ENCODE peak calls at places on chromosomes 3 and 15, in ten cellular contexts. V is foreskin melanocyte; N is NCI-H226; F is naive thymus-derived CD8-positive, alpha-beta T cell; L is stimulated activated CD8-positive, alpha-beta memory T cell treated with anti-CD3 and anti-CD28 coated beads, Interleukin-4, amount 100 ng/mL, for 4 hours; T is activated CD4-positive, alpha-beta T cell treated with anti-CD3 and anti-CD28 coated beads, Interleukin-2, amount 50 U/mL, for 24 hours; W is central memory CD4-positive, alpha-beta T cell; G is sciatic nerve; J is HTR-8/SVneo; I is cardiac fibroblast. K is an unnamed sample.

GRCh38 chr3:16151109-16151508 is 23.4 kb upstream of the GALNT15 start:
- DNase-seq in F (no peak), V (no peak), G (peak), T (no peak), N (peak), W (no peak), L (no peak), J (no peak), I (peak), K (peak)

GRCh38 chr3:117261907-117262518 is 552.4 kb downstream of the TUSC7 start:
- DNase-seq in L (no peak), N (no peak), G (no peak), J (no peak), I (no peak), W (no peak), V (no peak), T (no peak), F (no peak), K (no peak)

GRCh38 chr15:67884514-67885225 is 44.8 kb upstream of the RNU6-1 start:
- DNase-seq in T (peak), G (peak), V (peak), F (peak), N (peak), W (peak), I (peak), L (peak), J (peak), K (peak)

GRCh38 chr15:75508741-75509532 is 57.4 kb upstream of the SIN3A start:
- DNase-seq in J (no peak), V (peak), G (no peak), T (peak), F (peak), I (peak), N (peak), L (no peak), W (peak), K (no peak)

GRCh38 chr3:107432013-107432515 is 54.8 kb downstream of the CCDC54 start:
- DNase-seq in L (no peak), T (no peak), J (no peak), G (peak), I (no peak), V (peak), W (no peak), N (no peak), F (peak), K (no peak)

GRCh38 chr15:94470492-94470891 is 239.1 kb downstream of the MCTP2 start:
- DNase-seq in L (no peak), F (no peak), W (no peak), V (no peak), N (no peak), J (no peak), T (no peak), G (no peak), I (no peak), K (no peak)

GRCh38 chr3:144821583-144821982 is 850.0 kb downstream of the DIPK2A start:
- DNase-seq in W (no peak), V (no peak), J (no peak), N (peak), I (no peak), T (no peak), G (no peak), L (no peak), F (no peak), K (no peak)

GRCh38 chr3:183486472-183486871 is 58.1 kb upstream of the MCF2L2 start:
- DNase-seq in N (no peak), V (no peak), I (no peak), L (no peak), J (no peak), W (no peak), F (no peak), T (no peak), G (no peak), K (no peak)

GRCh38 chr3:134364061-134364935 is 9.9 kb downstream of the AMOTL2 start:
- DNase-seq in I (peak), G (peak), T (no peak), L (no peak), V (peak), F (no peak), W (no peak), J (peak), N (peak), K (peak)

GRCh38 chr3:156963096-156963495 is 136.9 kb downstream of the LEKR1 start:
- DNase-seq in V (no peak), F (no peak), L (no peak), G (no peak), N (no peak), T (no peak), I (no peak), W (no peak), J (no peak), K (no peak)

GRCh38 chr3:136741063-136741462 is 11.1 kb downstream of the STAG1 start:
- DNase-seq in G (no peak), V (no peak), W (no peak), N (no peak), T (no peak), J (no peak), L (no peak), I (no peak), F (no peak), K (no peak)

GRCh38 chr15:23422946-23423708 is 23.9 kb downstream of the GOLGA6L2 start:
- DNase-seq in G (peak), F (no peak), L (no peak), J (no peak), V (no peak), N (no peak), W (no peak), T (no peak), I (no peak), K (no peak)

GRCh38 chr3:194344012-194344411 is 7.1 kb downstream of the CPN2 start:
- DNase-seq in V (no peak), W (peak), F (peak), L (peak), I (peak), G (peak), N (peak), T (peak), J (peak), K (peak)

GRCh38 chr3:175356899-175357324 is 497.8 kb downstream of the NAALADL2 start:
- DNase-seq in N (no peak), L (no peak), G (no peak), I (no peak), J (no peak), V (no peak), T (no peak), W (no peak), F (no peak), K (no peak)

GRCh38 chr15:28128036-28128435 is 28.9 kb upstream of the OCA2 start:
- DNase-seq in I (no peak), N (no peak), J (no peak), T (no peak), V (no peak), L (no peak), W (no peak), F (no peak), G (peak), K (peak)

GRCh38 chr15:95345867-95346266 is 984.6 kb upstream of the NR2F2 start:
- DNase-seq in V (no peak), J (no peak), W (no peak), I (no peak), L (no peak), F (no peak), T (no peak), N (no peak), G (no peak), K (no peak)

GRCh38 chr3:65672876-65673815 is 365.6 kb downstream of the MAGI1 start:
- DNase-seq in V (peak), N (peak), I (peak), F (no peak), G (peak), L (no peak), W (no peak), J (peak), T (no peak), K (no peak)

GRCh38 chr15:69939513-69940440 is 157.9 kb downstream of the TLE3 start:
- DNase-seq in L (no peak), J (no peak), F (no peak), T (no peak), N (no peak), V (no peak), G (no peak), I (no peak), W (no peak), K (no peak)

GRCh38 chr3:176120507-176120906 is 1076.8 kb downstream of the TBL1XR1 start:
- DNase-seq in I (no peak), N (no peak), T (no peak), J (no peak), G (no peak), F (no peak), L (no peak), V (no peak), W (no peak), K (no peak)

GRCh38 chr3:175983369-175983768 is 1124.2 kb downstream of the NAALADL2 start:
- DNase-seq in F (no peak), V (no peak), I (no peak), G (no peak), W (no peak), T (no peak), N (no peak), L (no peak), J (no peak), K (no peak)

GRCh38 chr3:184227481-184227935 is 1.9 kb upstream of the VWA5B2 start:
- DNase-seq in W (peak), I (peak), V (peak), F (peak), L (no peak), J (peak), T (peak), N (no peak), G (peak), K (no peak)

GRCh38 chr15:44738340-44738984 is 2.1 kb downstream of the TRIM69 start:
- DNase-seq in W (peak), J (peak), G (no peak), F (no peak), T (no peak), N (no peak), V (peak), I (peak), L (no peak), K (no peak)

K was measured in occipital lobe.